ENCODE peak calls at places on chromosomes 16 and 17, in six cellular contexts. N is HepG2, R is A549, V is thyroid gland, I is Peyer's patch, U is stomach. T is an unnamed sample. For H3K9me3, the result is how much of the 10 kb centered on the place peaks cover.

GRCh38 chr17:46109603-46110189 is 83.5 kb downstream of the KANSL1 start:
- DNase-seq in I (no peak), U (no peak), N (no peak), R (no peak), V (no peak), T (no peak)

GRCh38 chr17:28883967-28884702 is 13.4 kb downstream of the FLOT2 start:
- DNase-seq in U (no peak), V (no peak), R (no peak), I (no peak), N (no peak), T (no peak)

GRCh38 chr16:80294172-80294571 is 246.6 kb upstream of the DYNLRB2 start:
- DNase-seq in N (no peak), I (no peak), R (no peak), U (no peak), V (no peak), T (no peak)

GRCh38 chr17:64073771-64074703 is 53.6 kb upstream of the ICAM2 start:
- DNase-seq in V (no peak), I (no peak), U (no peak), R (no peak), N (no peak), T (no peak)

GRCh38 chr16:84254080-84254479 is 14.3 kb upstream of the KCNG4 start:
- DNase-seq in V (no peak), N (no peak), U (no peak), R (no peak), I (no peak), T (no peak)

GRCh38 chr16:27315333-27316037 is 1.7 kb downstream of the IL4R start:
- DNase-seq in N (peak), I (peak), U (peak), V (peak), R (peak), T (peak)

GRCh38 chr16:72072514-72073342 is 9.7 kb downstream of the HPR start:
- DNase-seq in I (no peak), N (peak), U (no peak), R (no peak), V (no peak), T (no peak)

GRCh38 chr16:83037102-83037501 is 410.3 kb downstream of the CDH13 start:
- DNase-seq in R (no peak), V (no peak), U (no peak), I (no peak), N (no peak), T (no peak)

GRCh38 chr17:43970366-43970765 is 16.6 kb upstream of the PYY start:
- DNase-seq in I (no peak), R (no peak), N (peak), V (no peak), U (no peak), T (no peak)

GRCh38 chr17:27526603-27527002 is 70.4 kb downstream of the KSR1 start:
- DNase-seq in V (peak), N (no peak), R (no peak), I (no peak), U (peak), T (peak)

GRCh38 chr17:82866521-82867214 is 26.8 kb upstream of the ZNF750 start:
- DNase-seq in N (no peak), R (no peak), V (no peak), U (no peak), I (no peak), T (no peak)

GRCh38 chr16:84446086-84446485 is 58.4 kb downstream of the MEAK7 start:
- DNase-seq in R (no peak), V (no peak), U (no peak), N (no peak), I (peak), T (no peak)

GRCh38 chr17:65191805-65192740 is 54.9 kb downstream of the RGS9 start:
- DNase-seq in N (peak), I (no peak), V (no peak), U (no peak), R (peak), T (no peak)

GRCh38 chr16:54503436-54503835 is 216.8 kb upstream of the IRX3 start:
- DNase-seq in N (no peak), V (no peak), R (no peak), I (no peak), U (no peak), T (no peak)

GRCh38 chr16:24013733-24014645 is 178.2 kb downstream of the PRKCB start:
- DNase-seq in V (no peak), I (peak), R (no peak), N (no peak), U (peak), T (peak)

GRCh38 chr16:72050769-72051464 is 3.4 kb upstream of the HP start:
- DNase-seq in V (no peak), U (no peak), N (no peak), I (no peak), R (no peak), T (no peak)

GRCh38 chr16:67673712-67674580 is 7.3 kb downstream of the C16orf86 start:
- DNase-seq in I (peak), U (peak), R (no peak), N (no peak), V (peak), T (peak)

GRCh38 chr16:72467157-72467759 is 295.3 kb upstream of the PMFBP1 start:
- DNase-seq in V (no peak), N (peak), U (no peak), I (no peak), R (peak), T (no peak)

GRCh38 chr17:72120878-72121163 is at the start of gene SOX9:
- DNase-seq in N (peak), V (peak), U (peak), I (peak), R (peak), T (peak)

GRCh38 chr16:28924399-28924761 is 658 bp downstream of the RABEP2 start:
- DNase-seq in N (no peak), V (no peak), I (no peak), U (no peak), R (no peak), T (peak)

GRCh38 chr16:51577621-51578303 is 426.7 kb upstream of the SALL1 start:
- DNase-seq in I (no peak), V (peak), N (no peak), R (no peak), U (no peak), T (no peak)

GRCh38 chr16:73154063-73154870 is 106.3 kb upstream of the ZFHX3 start:
- DNase-seq in N (no peak), V (peak), R (no peak), I (no peak), U (no peak), T (no peak)

GRCh38 chr17:13311301-13311700 is 290.4 kb downstream of the HS3ST3A1 start:
- DNase-seq in U (no peak), R (no peak), V (no peak), I (no peak), N (no peak), T (no peak)

GRCh38 chr17:15944720-15945492 is at the start of gene ADORA2B:
- DNase-seq in U (peak), R (peak), V (peak), N (peak), I (peak), T (peak)

GRCh38 chr16:81645303-81645702 is 133.8 kb upstream of the PLCG2 start:
- DNase-seq in N (no peak), I (no peak), U (no peak), R (no peak), V (peak), T (peak)

GRCh38 chr17:80296221-80296620 is 35.6 kb downstream of the RNF213 start:
- DNase-seq in V (no peak), U (no peak), R (no peak), I (no peak), N (no peak), T (no peak)

GRCh38 chr17:56142325-56142724 is 10.9 kb upstream of the ANKFN1 start:
- DNase-seq in U (no peak), I (no peak), V (no peak), N (no peak), R (no peak), T (no peak)

GRCh38 chr17:3026125-3026855 is 37.1 kb downstream of the OR1D5 start:
- DNase-seq in V (no peak), N (no peak), R (no peak), I (peak), U (no peak), T (no peak)

GRCh38 chr17:44978807-44979206 is 10.7 kb upstream of the C1QL1 start:
- DNase-seq in R (no peak), V (no peak), I (no peak), U (no peak), N (no peak), T (no peak)

GRCh38 chr17:6868579-6868978 is 37.0 kb upstream of the TEKT1 start:
- DNase-seq in I (no peak), V (no peak), R (no peak), U (no peak), N (peak), T (no peak)

GRCh38 chr16:78353610-78354009 is 254.2 kb downstream of the WWOX start:
- DNase-seq in V (no peak), R (no peak), U (no peak), I (no peak), N (no peak), T (no peak)

GRCh38 chr16:81493755-81494433 is 49.3 kb downstream of the CMIP start:
- DNase-seq in U (peak), I (peak), N (peak), V (peak), R (peak), T (peak)

GRCh38 chr16:75578212-75578611 is 12.0 kb downstream of the GABARAPL2 start:
- DNase-seq in R (no peak), U (no peak), I (no peak), V (no peak), N (no peak), T (no peak)

GRCh38 chr16:752008-752315 is 8.6 kb upstream of the MSLN start:
- DNase-seq in N (no peak), R (no peak), U (no peak), I (no peak), V (no peak), T (no peak)

GRCh38 chr17:40322417-40323315 is 13.7 kb downstream of the RARA start:
- DNase-seq in V (peak), I (peak), R (peak), N (peak), U (peak), T (peak)
- TF ChIP-seq POLR2A in V (no peak), I (no peak), R (no peak), N (no peak), U (no peak), T (peak)

GRCh38 chr16:10410469-10410868 is 24.6 kb downstream of the ATF7IP2 start:
- DNase-seq in V (no peak), N (no peak), I (no peak), U (no peak), R (no peak), T (no peak)

GRCh38 chr16:10408824-10409381 is 23.0 kb downstream of the ATF7IP2 start:
- DNase-seq in I (no peak), V (no peak), N (peak), R (no peak), U (no peak), T (no peak)

DNA sequence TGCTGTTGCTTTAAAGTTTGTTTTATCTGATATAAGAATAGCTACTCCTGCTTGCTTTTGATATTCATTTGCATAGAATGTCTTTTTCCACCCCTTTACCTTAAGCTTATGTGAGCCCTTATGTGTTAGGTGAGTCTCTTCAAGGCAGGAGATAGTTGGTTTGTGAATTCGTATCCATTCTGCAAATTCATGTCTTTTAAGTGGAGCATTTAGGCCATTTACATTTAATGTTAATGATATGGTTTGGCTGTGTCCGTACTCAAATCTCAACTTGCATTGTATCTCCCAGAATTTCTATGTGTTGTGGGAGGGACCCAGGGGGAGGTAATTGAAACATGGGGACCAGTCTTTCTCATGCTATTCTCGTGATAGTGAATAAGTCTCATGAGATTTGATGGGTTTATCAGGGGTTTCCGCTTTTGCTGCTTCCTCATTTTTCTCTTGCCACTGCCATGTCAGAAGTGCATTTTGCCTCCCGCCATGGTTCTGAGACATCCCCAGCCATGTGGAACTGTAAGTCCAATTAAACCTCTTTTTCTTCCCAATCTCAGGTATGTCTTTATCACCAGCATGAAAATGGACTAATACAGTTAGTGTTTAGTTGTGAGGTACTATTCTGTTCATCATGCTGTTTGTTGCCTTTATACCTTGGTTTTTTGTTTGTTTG is 27.2 kb downstream of the ATF7IP2 start:
- DNase-seq in U (no peak), R (no peak), V (no peak), N (no peak), I (no peak), T (no peak)
- H3K9me3 ChIP-seq in U (half or more), R (under half), V (under half), N (half or more), I (under half), T (half or more)

DNA sequence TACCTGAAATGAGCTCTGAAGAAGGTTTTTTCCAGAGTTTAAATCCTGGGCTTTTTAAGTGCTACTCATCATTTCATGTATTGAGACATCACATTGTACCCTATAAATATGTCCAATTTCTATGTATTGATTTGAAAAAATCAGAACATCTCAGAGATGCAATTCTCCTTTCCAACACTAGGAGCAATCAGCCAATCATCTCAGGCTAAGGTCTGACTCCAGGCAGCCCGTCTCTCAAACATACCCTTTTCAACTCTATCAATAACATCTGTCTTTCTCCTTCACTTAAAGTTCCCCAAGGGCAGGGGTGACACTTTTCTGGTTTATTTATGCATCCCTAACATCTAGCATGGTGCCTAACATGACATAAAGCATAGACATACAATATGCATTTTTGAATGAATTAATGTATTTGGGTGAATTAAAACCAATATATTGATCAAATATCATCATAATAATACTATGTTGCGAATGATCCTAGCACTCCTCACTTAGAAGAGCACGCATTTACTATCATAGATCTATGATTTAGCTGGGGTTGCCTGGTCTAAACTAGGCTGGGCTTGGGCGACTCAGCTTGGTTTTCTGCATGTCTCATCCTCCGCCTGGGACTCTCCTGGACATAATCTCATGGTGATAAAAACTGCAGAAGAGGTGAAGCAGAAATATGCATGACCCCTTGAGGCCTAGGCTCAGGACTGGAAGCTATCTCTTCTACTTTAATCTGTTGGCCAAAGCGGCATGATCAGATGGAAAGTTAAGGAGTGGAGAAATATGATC is 5.2 kb upstream of the CDH11 start:
- DNase-seq in I (no peak), R (no peak), N (no peak), V (no peak), U (no peak), T (no peak)
- TF ChIP-seq CTCF in I (no peak), R (no peak), N (peak), V (no peak), U (peak), T (peak)

GRCh38 chr17:75825748-75826370 is 18.3 kb downstream of the UNC13D start:
- DNase-seq in I (no peak), U (no peak), N (no peak), R (no peak), V (no peak), T (no peak)
- TF ChIP-seq POLR2A in I (no peak), U (no peak), N (no peak), R (no peak), V (no peak), T (no peak)

GRCh38 chr16:16158082-16158658 is 65.1 kb downstream of the ABCC6 start:
- DNase-seq in U (no peak), R (no peak), V (no peak), N (no peak), I (no peak), T (no peak)
- H3K9me3 ChIP-seq in U (under half), R (under half), V (under half), N (under half), I (under half), T (under half)

GRCh38 chr16:13343981-13344380 is 442.6 kb downstream of the SHISA9 start:
- DNase-seq in I (no peak), R (no peak), U (no peak), N (no peak), V (no peak), T (no peak)

GRCh38 chr16:13351222-13351621 is 449.8 kb downstream of the SHISA9 start:
- DNase-seq in I (no peak), U (no peak), V (no peak), N (no peak), R (no peak), T (no peak)

GRCh38 chr16:13351651-13352217 is 450.3 kb downstream of the SHISA9 start:
- DNase-seq in I (no peak), U (no peak), R (no peak), N (no peak), V (peak), T (no peak)

GRCh38 chr16:13350000-13350399 is 448.6 kb downstream of the SHISA9 start:
- DNase-seq in U (no peak), V (no peak), I (no peak), R (no peak), N (no peak), T (no peak)

GRCh38 chr16:13348416-13348815 is 447.0 kb downstream of the SHISA9 start:
- DNase-seq in I (no peak), V (no peak), U (no peak), N (no peak), R (no peak), T (no peak)
- TF ChIP-seq CTCF in I (no peak), V (no peak), U (no peak), N (no peak), R (no peak), T (no peak)

DNA sequence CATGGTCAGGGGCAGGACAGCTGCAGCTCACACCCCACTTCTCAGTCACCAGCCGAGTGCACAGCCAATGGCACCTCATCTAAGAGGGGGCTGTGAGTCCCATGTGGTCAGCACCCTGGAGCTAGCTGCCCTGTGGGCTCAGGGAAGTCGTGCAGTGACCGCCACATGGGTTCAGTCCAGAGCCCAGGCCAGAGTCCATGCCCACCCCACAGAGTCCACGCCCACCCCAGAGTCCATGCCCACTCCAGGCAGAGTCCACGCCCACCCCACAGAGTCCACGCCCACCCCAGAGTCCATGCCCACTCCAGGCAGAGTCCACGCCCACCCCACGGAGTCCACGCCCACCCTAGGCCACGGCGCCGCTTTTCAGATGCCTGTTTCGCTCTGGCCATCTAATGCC is 24.1 kb downstream of the SLC7A5 start:
- DNase-seq in R (no peak), U (no peak), V (no peak), I (no peak), N (no peak), T (no peak)
- TF ChIP-seq POLR2A in R (no peak), U (no peak), V (no peak), I (no peak), N (no peak), T (no peak)

GRCh38 chr17:53058031-53058430 is 764.7 kb upstream of the KIF2B start:
- DNase-seq in R (no peak), V (peak), N (no peak), U (no peak), I (no peak), T (no peak)
- H3K9me3 ChIP-seq in R (under half), V (under half), N (half or more), U (under half), I (under half), T (under half)